ENCODE peak calls at places on chromosome X, in six cellular contexts. G, B, E, N, C and K are unnamed samples.

GRCh38 chrX:96987228-96987627 is 103.5 kb downstream of the RPA4 start:
- DNase-seq in G (no peak), B (peak; percentile 75), E (no peak), N (peak; percentile 44), C (no peak), K (peak; percentile 32)

GRCh38 chrX:40373641-40374040 is 207.1 kb upstream of the ATP6AP2 start:
- DNase-seq in G (no peak), B (no peak), E (no peak), N (no peak), C (no peak), K (no peak)

GRCh38 chrX:114097866-114098265 is 486.0 kb upstream of the HTR2C start:
- DNase-seq in G (no peak), B (no peak), E (no peak), N (peak; percentile 57), C (no peak), K (no peak)

GRCh38 chrX:78029663-78030062 is 60.2 kb upstream of the PGAM4 start:
- DNase-seq in G (no peak), B (peak; percentile 33), E (no peak), N (peak; percentile 27), C (peak; percentile 0), K (no peak)

GRCh38 chrX:46703980-46704379 is 54.9 kb downstream of the SLC9A7 start:
- DNase-seq in G (no peak), B (no peak), E (no peak), N (no peak), C (no peak), K (no peak)

GRCh38 chrX:78527263-78527662 is 131.9 kb downstream of the RTL3 start:
- DNase-seq in G (no peak), B (peak; percentile 8), E (no peak), N (peak; percentile 58), C (no peak), K (no peak)

GRCh38 chrX:110409925-110410324 is 51.3 kb downstream of the RTL9 start:
- DNase-seq in G (no peak), B (peak; percentile 73), E (no peak), N (no peak), C (no peak), K (peak; percentile 79)

GRCh38 chrX:69501433-69501832 is 2.7 kb upstream of the NALF2 start:
- DNase-seq in G (peak; percentile 73), B (no peak), E (peak; percentile 65), N (peak; percentile 1), C (peak; percentile 77), K (no peak)

GRCh38 chrX:108435261-108435660 is 3.0 kb downstream of the COL4A6 start:
- DNase-seq in G (no peak), B (no peak), E (no peak), N (no peak), C (no peak), K (no peak)

GRCh38 chrX:24259544-24260240 is 54.2 kb downstream of the SUPT20HL2 start:
- DNase-seq in G (peak; percentile 43), B (peak; percentile 80), E (no peak), N (peak; percentile 69), C (no peak), K (peak; percentile 67)

GRCh38 chrX:41561045-41561444 is 113.9 kb downstream of the NYX start:
- DNase-seq in G (no peak), B (peak; percentile 95), E (no peak), N (peak; percentile 17), C (no peak), K (peak; percentile 91)

GRCh38 chrX:120561634-120562568 is 1.1 kb upstream of the CUL4B start:
- DNase-seq in G (no peak), B (no peak), E (no peak), N (no peak), C (no peak), K (no peak)

GRCh38 chrX:43870758-43871419 is 11.4 kb downstream of the MAOB start:
- DNase-seq in G (no peak), B (no peak), E (no peak), N (no peak), C (no peak), K (no peak)

GRCh38 chrX:107978707-107979307 is 3.4 kb downstream of the TEX13B start:
- DNase-seq in G (peak; percentile 40), B (peak; percentile 19), E (no peak), N (peak; percentile 41), C (peak; percentile 20), K (peak; percentile 37)

GRCh38 chrX:130086414-130087207 is 23.7 kb downstream of the ELF4 start:
- DNase-seq in G (no peak), B (no peak), E (no peak), N (no peak), C (no peak), K (no peak)

GRCh38 chrX:131262738-131263679 is 26.1 kb downstream of the IGSF1 start:
- DNase-seq in G (peak; percentile 69), B (no peak), E (peak; percentile 78), N (peak; percentile 53), C (no peak), K (no peak)

GRCh38 chrX:113470166-113470565 is 629.5 kb upstream of the AMOT start:
- DNase-seq in G (peak; percentile 36), B (no peak), E (no peak), N (peak; percentile 57), C (no peak), K (no peak)

GRCh38 chrX:39242187-39242586 is 440.9 kb downstream of the MID1IP1 start:
- DNase-seq in G (peak; percentile 42), B (no peak), E (no peak), N (peak; percentile 55), C (no peak), K (peak; percentile 3)

GRCh38 chrX:42996861-42997260 is 218.9 kb upstream of the PPP1R2C start:
- DNase-seq in G (no peak), B (no peak), E (no peak), N (no peak), C (no peak), K (no peak)

GRCh38 chrX:15863944-15864491 is 9.4 kb upstream of the AP1S2 start:
- DNase-seq in G (no peak), B (no peak), E (no peak), N (no peak), C (no peak), K (no peak)

GRCh38 chrX:14398725-14399124 is 130.6 kb upstream of the GLRA2 start:
- DNase-seq in G (no peak), B (no peak), E (no peak), N (peak; percentile 4), C (no peak), K (peak; percentile 0)

GRCh38 chrX:79080131-79080530 is 64.4 kb upstream of the GPR174 start:
- DNase-seq in G (no peak), B (no peak), E (no peak), N (no peak), C (no peak), K (no peak)

GRCh38 chrX:118117069-118117405 is 427 bp upstream of the KLHL13 start:
- DNase-seq in G (no peak), B (no peak), E (no peak), N (peak; percentile 9), C (no peak), K (no peak)

GRCh38 chrX:142978130-142978684 is 47.5 kb upstream of the SPANXN4 start:
- DNase-seq in G (no peak), B (no peak), E (no peak), N (no peak), C (no peak), K (no peak)

GRCh38 chrX:13742397-13743176 is 8.0 kb downstream of the OFD1 start:
- DNase-seq in G (no peak), B (no peak), E (no peak), N (no peak), C (no peak), K (peak; percentile 51)

DNA sequence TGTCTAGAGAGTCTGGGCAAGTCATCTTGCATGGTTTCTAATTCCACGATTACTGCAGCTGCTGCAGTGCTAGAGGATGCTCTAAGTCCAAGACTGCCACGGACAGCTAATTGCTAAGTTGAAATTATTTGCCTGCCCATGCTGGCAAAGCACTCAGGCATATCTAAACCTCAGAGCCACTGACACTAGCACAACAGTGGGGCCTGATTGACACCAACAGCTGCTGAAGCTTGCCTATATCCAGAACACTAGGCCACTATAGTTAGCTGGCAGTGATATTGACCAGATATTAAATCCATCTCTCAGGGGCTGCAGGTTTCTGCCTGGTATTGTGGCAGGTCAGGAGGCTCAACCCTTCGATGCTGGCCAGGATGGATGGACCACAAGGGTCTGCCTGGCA is 103.9 kb downstream of the DCAF12L1 start:
- DNase-seq in G (no peak), B (no peak), E (no peak), N (no peak), C (no peak), K (no peak)
- H3K14ac ChIP-seq in G (no peak overlapping the region), B (no peak overlapping the region), E (no peak overlapping the region), N (no peak overlapping the region), C (no peak overlapping the region), K (no peak overlapping the region)

GRCh38 chrX:139640259-139640658 is 67.7 kb downstream of the MCF2 start:
- DNase-seq in G (no peak), B (no peak), E (no peak), N (no peak), C (no peak), K (no peak)
- H2AFZ ChIP-seq in G (no peak overlapping the region), B (no peak overlapping the region), E (no peak overlapping the region), N (no peak overlapping the region), C (no peak overlapping the region), K (no peak overlapping the region)

DNA sequence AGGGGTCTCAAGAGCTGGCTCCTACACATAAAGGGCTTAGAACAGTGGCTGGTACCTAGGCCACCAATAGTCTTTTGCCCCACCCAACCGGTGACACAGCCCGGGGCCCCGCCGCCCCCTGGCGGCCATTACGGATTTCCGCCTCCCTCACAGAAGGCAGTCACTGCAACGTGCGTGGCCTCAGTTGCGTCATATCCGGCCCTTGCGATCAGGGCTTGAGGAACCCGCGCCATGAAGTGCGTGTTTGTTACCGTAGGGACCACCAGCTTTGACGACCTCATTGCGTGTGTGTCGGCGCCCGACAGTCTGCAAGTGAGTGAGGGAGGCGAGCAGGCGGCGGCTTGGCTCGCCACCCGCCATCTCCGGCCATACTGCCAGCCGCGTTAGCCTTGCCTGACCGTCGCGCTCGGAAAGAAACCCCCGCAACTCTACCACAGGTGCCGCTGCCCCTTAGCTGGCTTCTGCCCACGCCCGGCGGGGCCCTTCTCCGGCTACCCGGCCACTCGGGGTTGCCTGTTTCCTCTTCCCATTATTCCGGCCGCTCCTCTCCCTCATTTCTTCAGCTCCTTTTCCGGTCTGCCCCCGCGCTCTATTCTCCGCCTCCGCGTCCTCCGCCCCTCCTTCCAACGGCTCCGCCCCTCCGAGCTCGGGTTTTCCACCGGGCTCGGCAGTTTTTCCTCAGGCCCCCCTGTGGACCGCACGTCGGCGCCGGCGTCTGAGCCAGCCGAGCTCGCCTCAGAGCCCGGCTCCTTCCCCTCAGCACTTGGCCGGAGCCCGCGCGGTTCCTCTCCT is at the start of gene ALG13:
- DNase-seq in G (peak; percentile 94), B (peak; percentile 90), E (peak; percentile 81), N (peak; percentile 90), C (peak; percentile 62), K (peak; percentile 91)
- H2BK5ac ChIP-seq in G (peak within 1 kb of the TSS; percentile 91), B (peak within 1 kb of the TSS; percentile 88), E (peak within 1 kb of the TSS; percentile 91), N (peak within 1 kb of the TSS; percentile 99), C (peak within 1 kb of the TSS; percentile 66), K (peak within 1 kb of the TSS; percentile 95)

GRCh38 chrX:26651755-26652154 is 435.8 kb downstream of the MAGEB5 start:
- DNase-seq in G (no peak), B (no peak), E (no peak), N (peak; percentile 4), C (no peak), K (no peak)

GRCh38 chrX:26653050-26653449 is 437.1 kb downstream of the MAGEB5 start:
- DNase-seq in G (no peak), B (no peak), E (no peak), N (no peak), C (no peak), K (no peak)

DNA sequence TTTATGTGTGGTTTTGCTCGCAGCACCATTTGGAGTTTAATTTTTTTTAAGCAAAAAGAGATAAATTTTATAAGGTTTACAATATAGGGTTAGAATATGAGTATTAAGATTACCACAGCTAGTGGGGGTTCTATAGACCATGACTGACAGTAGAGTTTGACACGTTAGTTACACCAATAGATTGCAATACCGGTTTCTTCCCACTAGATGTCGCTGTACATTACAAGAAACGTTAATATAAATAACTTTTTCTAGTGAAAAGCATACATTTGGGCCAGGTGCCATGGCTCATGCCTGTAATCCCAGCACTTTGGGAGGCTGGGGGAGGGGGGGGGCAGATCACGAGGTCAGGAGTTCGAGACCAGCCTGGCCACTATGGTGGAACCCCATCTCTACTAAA is 433.6 kb downstream of the MAGEB5 start:
- DNase-seq in G (no peak), B (peak; percentile 27), E (no peak), N (peak; percentile 59), C (no peak), K (no peak)
- H3K14ac ChIP-seq in G (no peak overlapping the region), B (no peak overlapping the region), E (no peak overlapping the region), N (no peak overlapping the region), C (no peak overlapping the region), K (no peak overlapping the region)